ENCODE peak calls at places on chromosomes 1 and 21, in four cellular contexts. W is Panc1, D is stomach, F is SK-N-SH. M is an unnamed sample.

GRCh38 chr1:230858918-230859819 is 9.2 kb downstream of the C1orf198 start:
- DNase-seq in W (no peak), D (no peak), F (no peak), M (no peak)

GRCh38 chr1:206575165-206575893 is 36.9 kb downstream of the EIF2D start:
- DNase-seq in W (no peak), D (peak; percentile 43), F (no peak), M (peak; percentile 91)

GRCh38 chr21:36163780-36164426 is 7.3 kb downstream of the DOP1B start:
- DNase-seq in W (no peak), D (no peak), F (no peak), M (no peak)

GRCh38 chr1:114320586-114320985 is 166.9 kb upstream of the SYT6 start:
- DNase-seq in W (no peak), D (no peak), F (no peak), M (no peak)

GRCh38 chr1:227774721-227775665 is 39.8 kb downstream of the SNAP47 start:
- DNase-seq in W (no peak), D (no peak), F (no peak), M (no peak)

GRCh38 chr21:31460985-31461384 is 116.9 kb upstream of the TIAM1 start:
- DNase-seq in W (no peak), D (no peak), F (no peak), M (no peak)

GRCh38 chr1:118785246-118785645 is 202.9 kb downstream of the TBX15 start:
- DNase-seq in W (no peak), D (no peak), F (no peak), M (no peak)

GRCh38 chr1:3473381-3473844 is 18.9 kb downstream of the ARHGEF16 start:
- DNase-seq in W (no peak), D (no peak), F (no peak), M (no peak)

GRCh38 chr1:147585640-147586383 is 44.5 kb downstream of the BCL9 start:
- DNase-seq in W (no peak), D (no peak), F (no peak), M (no peak)

GRCh38 chr1:162721471-162721870 is 69.0 kb upstream of the HSD17B7 start:
- DNase-seq in W (no peak), D (no peak), F (no peak), M (no peak)

GRCh38 chr1:80384037-80384830 is 1377.7 kb upstream of the ADGRL4 start:
- DNase-seq in W (no peak), D (no peak), F (no peak), M (no peak)

GRCh38 chr1:112722601-112723510 is 7.7 kb upstream of the PPM1J start:
- DNase-seq in W (no peak), D (no peak), F (no peak), M (no peak)

GRCh38 chr1:67735220-67735619 is 50.2 kb downstream of the GADD45A start:
- DNase-seq in W (no peak), D (no peak), F (no peak), M (no peak)

GRCh38 chr1:67733741-67734690 is 49.0 kb downstream of the GADD45A start:
- DNase-seq in W (no peak), D (no peak), F (no peak), M (peak; percentile 52)

GRCh38 chr1:67736750-67737149 is 51.7 kb downstream of the GADD45A start:
- DNase-seq in W (no peak), D (no peak), F (no peak), M (no peak)

GRCh38 chr1:67737875-67738274 is 52.9 kb downstream of the GADD45A start:
- DNase-seq in W (no peak), D (no peak), F (no peak), M (no peak)

DNA sequence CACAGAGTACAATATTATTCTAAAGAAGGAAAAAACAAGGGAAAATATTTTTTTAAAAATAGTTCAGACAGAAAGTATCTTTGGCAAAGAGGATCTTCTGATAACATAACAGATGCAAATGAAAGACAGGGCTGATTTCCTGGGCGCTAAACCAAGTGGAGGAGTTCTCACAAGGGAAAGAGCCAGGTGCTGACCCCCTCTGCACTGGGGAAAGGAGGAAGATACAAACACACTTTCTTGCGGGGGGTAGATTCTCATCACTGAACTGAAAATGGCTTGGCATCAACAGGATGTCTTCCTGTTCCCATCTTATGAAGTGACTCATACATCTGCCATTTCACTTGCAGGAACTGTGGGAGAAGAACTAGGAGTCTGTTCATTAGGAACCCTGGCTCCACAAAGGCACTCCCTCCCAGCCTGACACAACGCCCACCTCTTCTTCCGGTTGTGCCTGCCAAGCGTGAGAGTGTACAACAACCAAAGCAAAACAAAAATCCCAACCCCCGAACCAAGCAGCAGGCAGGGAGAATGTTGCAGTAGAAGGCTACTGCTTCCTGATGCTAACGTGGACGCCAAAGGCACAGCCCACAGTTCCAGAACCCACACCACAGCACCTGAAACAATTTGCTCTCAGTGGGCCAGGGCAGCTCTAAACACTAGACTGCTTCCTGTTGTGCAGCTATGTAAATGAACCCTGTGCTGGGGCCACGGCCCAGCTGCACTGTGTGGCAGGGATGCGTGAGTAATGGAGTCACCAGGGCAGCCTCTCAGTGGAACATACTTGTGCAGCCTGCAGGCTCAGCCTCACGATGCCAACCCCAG is 51.0 kb downstream of the GADD45A start:
- DNase-seq in W (no peak), D (peak; percentile 72), F (peak; percentile 20), M (peak; percentile 98)
- H3K4me3 ChIP-seq in W (no peak overlapping the region), D (no peak overlapping the region), F (peak overlapping the region; percentile 17), M (no peak overlapping the region)

DNA sequence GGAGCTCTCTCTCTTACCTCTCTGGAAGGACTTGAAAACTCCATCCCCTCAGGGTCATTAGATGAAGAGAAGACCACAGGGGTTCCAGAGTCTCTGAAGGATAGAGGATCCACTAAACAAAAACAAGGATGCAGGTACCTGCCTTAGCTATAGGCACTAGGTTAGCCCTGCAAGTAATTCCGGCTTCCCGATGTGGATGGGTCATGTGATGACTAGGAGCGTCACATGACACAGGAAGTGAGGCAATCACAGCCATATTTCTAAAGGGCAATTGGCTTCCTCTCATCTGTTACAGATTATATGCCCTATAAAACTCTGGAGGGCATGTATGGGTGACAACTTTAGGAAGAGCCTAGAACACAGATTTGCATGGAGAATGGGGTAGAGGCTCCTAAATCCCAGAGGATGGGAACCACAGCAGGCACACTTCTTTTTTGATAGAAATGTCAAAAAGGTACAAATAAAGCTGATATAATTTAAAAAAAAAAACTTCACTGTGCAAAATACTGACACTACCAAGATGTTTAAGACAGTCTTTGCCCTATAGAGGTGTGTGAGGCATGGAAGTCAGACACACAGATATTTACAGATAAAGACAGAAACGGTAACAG is 14.1 kb downstream of the ENTREP3 start:
- DNase-seq in W (no peak), D (peak; percentile 80), F (peak; percentile 82), M (peak; percentile 81)
- TF ChIP-seq POLR2AphosphoS5 in W (peak; percentile 47), D (peak; percentile 78), F (peak; percentile 66), M (peak; percentile 32)

GRCh38 chr1:41665962-41666917 is 181.8 kb upstream of the EDN2 start:
- DNase-seq in W (no peak), D (no peak), F (no peak), M (no peak)

GRCh38 chr1:41664861-41665640 is 180.6 kb upstream of the EDN2 start:
- DNase-seq in W (no peak), D (no peak), F (no peak), M (peak; percentile 46)

GRCh38 chr1:41668967-41669366 is 184.5 kb upstream of the EDN2 start:
- DNase-seq in W (no peak), D (no peak), F (no peak), M (no peak)

GRCh38 chr1:41663671-41664400 is 179.4 kb upstream of the EDN2 start:
- DNase-seq in W (no peak), D (no peak), F (no peak), M (no peak)

DNA sequence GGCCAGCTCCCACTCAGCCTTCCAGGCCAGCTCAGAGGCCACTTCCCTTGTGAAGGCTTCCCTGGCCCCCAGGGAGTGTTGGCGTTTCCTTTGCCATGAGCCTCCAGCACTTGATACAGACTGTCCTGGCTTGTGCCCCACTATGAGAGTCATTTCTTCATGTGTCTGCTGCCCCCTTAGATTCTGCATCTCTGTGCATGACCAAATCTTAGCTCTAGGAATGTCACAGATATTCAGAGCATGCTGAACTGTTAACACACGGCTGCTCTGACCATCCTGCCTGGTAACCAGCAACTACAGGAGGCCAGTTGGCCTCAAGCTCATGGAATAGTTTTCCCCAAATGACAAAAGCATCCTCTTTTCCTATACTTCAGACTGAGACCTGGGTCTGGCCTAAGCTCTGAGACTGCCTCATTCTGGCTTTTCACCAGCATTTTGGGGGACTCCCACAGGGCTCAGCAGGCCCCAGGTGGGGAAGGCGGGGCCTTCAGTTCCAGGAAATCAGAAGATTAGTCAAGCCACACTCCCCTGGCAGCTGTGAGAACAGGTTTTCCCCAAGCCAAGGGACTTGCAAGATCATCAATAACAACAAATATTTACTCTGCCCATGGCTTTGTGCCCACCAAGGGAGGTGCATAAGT is 182.6 kb upstream of the EDN2 start:
- DNase-seq in W (no peak), D (peak; percentile 57), F (no peak), M (no peak)
- H3K27ac ChIP-seq in W (no peak overlapping the region), D (no peak overlapping the region), F (no peak overlapping the region), M (no peak overlapping the region)

DNA sequence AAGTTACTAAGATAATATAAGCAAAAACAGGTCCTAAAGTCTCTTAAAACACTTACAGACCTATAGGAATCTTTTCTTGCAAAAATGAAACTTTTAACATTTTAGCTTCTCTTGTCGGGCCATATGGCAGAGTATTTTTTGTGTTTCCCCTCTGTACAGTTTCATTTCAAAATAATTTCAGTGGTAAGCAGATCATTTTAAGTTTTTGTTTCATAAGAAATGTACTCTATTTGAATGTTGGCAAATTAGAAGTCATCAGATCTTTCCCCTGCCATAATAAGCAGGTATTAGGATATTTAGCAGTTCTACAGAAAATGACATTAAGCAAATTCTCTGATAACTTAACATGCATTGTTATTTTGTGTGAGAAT is 37.9 kb downstream of the RGL1 start:
- DNase-seq in W (no peak), D (no peak), F (no peak), M (no peak)
- H3K4me3 ChIP-seq in W (no peak overlapping the region), D (no peak overlapping the region), F (peak overlapping the region; percentile 27), M (peak overlapping the region; percentile 28)

GRCh38 chr1:150160964-150161626 is 11.4 kb downstream of the PLEKHO1 start:
- DNase-seq in W (no peak), D (no peak), F (no peak), M (no peak)

GRCh38 chr1:150161747-150162581 is 12.2 kb downstream of the PLEKHO1 start:
- DNase-seq in W (no peak), D (no peak), F (no peak), M (no peak)

GRCh38 chr1:150156868-150157603 is 7.3 kb downstream of the PLEKHO1 start:
- DNase-seq in W (no peak), D (no peak), F (no peak), M (no peak)

GRCh38 chr1:150162582-150162861 is 12.8 kb downstream of the PLEKHO1 start:
- DNase-seq in W (no peak), D (no peak), F (no peak), M (no peak)

DNA sequence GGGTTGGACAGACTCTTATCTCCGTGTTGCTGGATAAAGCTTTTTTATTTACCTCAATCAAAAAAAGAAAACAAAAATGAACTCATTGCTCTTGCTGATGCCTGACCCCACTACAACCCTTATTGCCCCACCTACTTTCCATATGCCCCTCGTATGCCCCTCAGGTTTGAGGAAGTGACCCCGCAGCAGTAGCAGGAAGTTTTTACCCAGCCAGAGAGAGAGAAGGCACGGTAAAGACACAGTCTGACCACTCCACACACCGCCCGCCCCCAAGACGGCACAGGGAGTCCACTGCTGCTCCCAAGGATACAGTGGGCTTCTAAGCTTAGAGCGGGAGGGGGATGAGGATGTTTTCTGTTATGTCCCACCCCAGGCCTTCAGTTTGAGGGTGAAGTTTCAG is 9.8 kb downstream of the PLEKHO1 start:
- DNase-seq in W (no peak), D (no peak), F (no peak), M (no peak)
- TF ChIP-seq POLR2AphosphoS5 in W (no peak), D (no peak), F (no peak), M (no peak)

M was measured in endothelial cell of umbilical vein.